ENCODE peak calls at places on chromosome 17, in nine cellular contexts. One of them, this sample, is unnamed.

GRCh38 chr17:31489295-31490018 is 98.0 kb downstream of the RAB11FIP4 start:
- DNase-seq in neuronal stem cell: no peak
- DNase-seq in H9: peak
- DNase-seq in AG04450: no peak
- DNase-seq in tibial artery: no peak
- DNase-seq in trophoblast cell: peak
- DNase-seq in right atrium auricular region: no peak
- DNase-seq in RWPE1: peak
- DNase-seq in thoracic aorta: no peak
- DNase-seq in this sample: no peak

GRCh38 chr17:6574689-6575595 is 18.6 kb upstream of the PITPNM3 start:
- DNase-seq in neuronal stem cell: no peak
- DNase-seq in H9: no peak
- DNase-seq in AG04450: peak
- DNase-seq in tibial artery: no peak
- DNase-seq in trophoblast cell: no peak
- DNase-seq in right atrium auricular region: no peak
- DNase-seq in RWPE1: peak
- DNase-seq in thoracic aorta: peak
- DNase-seq in this sample: peak

GRCh38 chr17:82120148-82120547 is 22.1 kb upstream of the FASN start:
- DNase-seq in neuronal stem cell: no peak
- DNase-seq in H9: no peak
- DNase-seq in AG04450: no peak
- DNase-seq in tibial artery: no peak
- DNase-seq in trophoblast cell: no peak
- DNase-seq in right atrium auricular region: no peak
- DNase-seq in RWPE1: no peak
- DNase-seq in thoracic aorta: no peak
- DNase-seq in this sample: no peak

GRCh38 chr17:72967963-72968585 is 124.4 kb downstream of the SLC39A11 start:
- DNase-seq in neuronal stem cell: no peak
- DNase-seq in H9: no peak
- DNase-seq in AG04450: no peak
- DNase-seq in tibial artery: no peak
- DNase-seq in trophoblast cell: no peak
- DNase-seq in right atrium auricular region: no peak
- DNase-seq in RWPE1: no peak
- DNase-seq in thoracic aorta: no peak
- DNase-seq in this sample: no peak

GRCh38 chr17:15514469-15514868 is 47.0 kb upstream of the CDRT4 start:
- DNase-seq in neuronal stem cell: no peak
- DNase-seq in H9: no peak
- DNase-seq in AG04450: no peak
- DNase-seq in tibial artery: no peak
- DNase-seq in trophoblast cell: no peak
- DNase-seq in right atrium auricular region: no peak
- DNase-seq in RWPE1: no peak
- DNase-seq in thoracic aorta: no peak
- DNase-seq in this sample: no peak

GRCh38 chr17:80855196-80855967 is 136.3 kb upstream of the CHMP6 start:
- DNase-seq in neuronal stem cell: no peak
- DNase-seq in H9: no peak
- DNase-seq in AG04450: no peak
- DNase-seq in tibial artery: no peak
- DNase-seq in trophoblast cell: no peak
- DNase-seq in right atrium auricular region: no peak
- DNase-seq in RWPE1: no peak
- DNase-seq in thoracic aorta: no peak
- DNase-seq in this sample: no peak

GRCh38 chr17:40818343-40818732 is 4.1 kb downstream of the KRT10 start:
- DNase-seq in neuronal stem cell: no peak
- DNase-seq in H9: no peak
- DNase-seq in AG04450: no peak
- DNase-seq in tibial artery: no peak
- DNase-seq in trophoblast cell: no peak
- DNase-seq in right atrium auricular region: no peak
- DNase-seq in RWPE1: no peak
- DNase-seq in thoracic aorta: no peak
- DNase-seq in this sample: no peak

GRCh38 chr17:41486316-41486715 is 3.4 kb downstream of the KRT36 start:
- DNase-seq in neuronal stem cell: no peak
- DNase-seq in H9: no peak
- DNase-seq in AG04450: no peak
- DNase-seq in tibial artery: no peak
- DNase-seq in trophoblast cell: no peak
- DNase-seq in right atrium auricular region: no peak
- DNase-seq in RWPE1: no peak
- DNase-seq in thoracic aorta: no peak
- DNase-seq in this sample: no peak

GRCh38 chr17:4438162-4438944 is 4.6 kb downstream of the SPNS3 start:
- DNase-seq in neuronal stem cell: no peak
- DNase-seq in H9: no peak
- DNase-seq in AG04450: no peak
- DNase-seq in tibial artery: no peak
- DNase-seq in trophoblast cell: no peak
- DNase-seq in right atrium auricular region: no peak
- DNase-seq in RWPE1: no peak
- DNase-seq in thoracic aorta: no peak
- DNase-seq in this sample: no peak

GRCh38 chr17:18988546-18989173 is 15.9 kb downstream of the FAM83G start:
- DNase-seq in neuronal stem cell: no peak
- DNase-seq in H9: no peak
- DNase-seq in AG04450: no peak
- DNase-seq in tibial artery: no peak
- DNase-seq in trophoblast cell: peak
- DNase-seq in right atrium auricular region: no peak
- DNase-seq in RWPE1: no peak
- DNase-seq in thoracic aorta: no peak
- DNase-seq in this sample: no peak

DNA sequence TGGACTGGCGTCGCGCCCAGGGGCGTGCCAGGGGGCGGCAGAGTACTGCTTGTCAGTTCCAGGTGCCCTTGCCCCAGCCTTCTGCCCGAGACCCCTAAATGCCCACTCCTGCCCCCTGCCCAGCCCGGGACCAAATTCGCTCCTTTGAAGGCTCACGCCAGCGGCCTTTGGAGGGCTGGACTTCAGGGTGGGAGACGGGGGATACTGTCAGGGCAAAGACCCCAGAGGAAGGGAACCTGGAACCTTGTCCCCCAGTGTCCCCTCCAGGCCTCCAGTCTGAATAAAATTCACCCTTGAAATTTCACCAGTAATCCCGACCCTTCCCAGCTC is 737 bp downstream of the OTOP3 start:
- DNase-seq in neuronal stem cell: no peak
- DNase-seq in H9: no peak
- DNase-seq in AG04450: no peak
- DNase-seq in tibial artery: no peak
- DNase-seq in trophoblast cell: no peak
- DNase-seq in right atrium auricular region: no peak
- DNase-seq in RWPE1: no peak
- DNase-seq in thoracic aorta: no peak
- DNase-seq in this sample: no peak
- H3K27ac ChIP-seq in neuronal stem cell: no peak
- H3K27ac ChIP-seq in H9: no peak
- H3K27ac ChIP-seq in AG04450: no peak
- H3K27ac ChIP-seq in tibial artery: no peak
- H3K27ac ChIP-seq in trophoblast cell: no peak
- H3K27ac ChIP-seq in right atrium auricular region: no peak
- H3K27ac ChIP-seq in RWPE1: no peak
- H3K27ac ChIP-seq in thoracic aorta: no peak
- H3K27ac ChIP-seq in this sample: no peak

GRCh38 chr17:35218901-35219300 is 24.0 kb upstream of the SLFN5 start:
- DNase-seq in neuronal stem cell: no peak
- DNase-seq in H9: no peak
- DNase-seq in AG04450: no peak
- DNase-seq in tibial artery: no peak
- DNase-seq in trophoblast cell: no peak
- DNase-seq in right atrium auricular region: no peak
- DNase-seq in RWPE1: no peak
- DNase-seq in thoracic aorta: no peak
- DNase-seq in this sample: no peak
- H3K27ac ChIP-seq in neuronal stem cell: no peak
- H3K27ac ChIP-seq in H9: no peak
- H3K27ac ChIP-seq in AG04450: no peak
- H3K27ac ChIP-seq in tibial artery: no peak
- H3K27ac ChIP-seq in trophoblast cell: no peak
- H3K27ac ChIP-seq in right atrium auricular region: no peak
- H3K27ac ChIP-seq in RWPE1: no peak
- H3K27ac ChIP-seq in thoracic aorta: no peak
- H3K27ac ChIP-seq in this sample: peak

DNA sequence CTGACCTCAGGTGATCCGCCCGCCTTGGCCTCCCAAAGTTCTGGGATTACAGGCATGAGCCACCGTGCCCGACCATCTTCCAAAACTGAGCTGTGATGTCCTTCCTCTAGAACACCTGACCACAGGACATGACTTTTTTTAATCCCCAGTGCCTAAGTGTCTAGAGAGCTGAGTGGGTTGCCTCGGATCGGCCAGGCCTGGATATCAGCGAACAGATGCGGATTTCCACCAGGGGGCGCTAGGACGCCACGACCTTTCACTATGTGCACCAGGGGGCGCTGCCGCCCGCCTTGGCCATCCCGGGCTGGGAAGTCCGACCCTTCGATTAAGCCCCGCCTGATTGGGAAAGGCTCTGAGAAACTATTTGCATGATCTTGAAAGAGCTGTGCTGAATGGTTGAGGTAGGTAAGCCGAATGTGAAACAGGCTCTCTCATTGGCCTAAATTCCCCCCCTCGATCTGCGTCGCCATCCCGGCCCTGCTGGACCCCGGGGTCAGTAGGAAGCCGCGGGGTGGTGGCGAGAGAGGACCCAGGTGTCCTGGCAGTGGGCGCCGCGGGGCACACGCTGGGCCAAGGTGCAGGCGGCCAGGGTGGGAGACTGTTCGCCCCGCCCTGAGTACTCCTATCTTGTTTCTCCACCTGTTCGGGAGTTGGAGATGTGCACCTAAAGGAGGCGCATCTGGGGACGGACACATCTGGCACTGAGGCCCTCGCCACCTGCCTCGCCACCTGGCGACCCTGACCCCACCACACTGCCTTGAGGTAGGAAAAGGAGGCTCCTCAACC is at the start of gene ACBD4:
- DNase-seq in neuronal stem cell: peak
- DNase-seq in H9: peak
- DNase-seq in AG04450: peak
- DNase-seq in tibial artery: peak
- DNase-seq in trophoblast cell: peak
- DNase-seq in right atrium auricular region: peak
- DNase-seq in RWPE1: peak
- DNase-seq in thoracic aorta: peak
- DNase-seq in this sample: peak
- H3K27ac ChIP-seq in neuronal stem cell: no peak
- H3K27ac ChIP-seq in H9: no peak
- H3K27ac ChIP-seq in AG04450: peak
- H3K27ac ChIP-seq in tibial artery: peak
- H3K27ac ChIP-seq in trophoblast cell: no peak
- H3K27ac ChIP-seq in right atrium auricular region: peak
- H3K27ac ChIP-seq in RWPE1: peak
- H3K27ac ChIP-seq in thoracic aorta: peak
- H3K27ac ChIP-seq in this sample: peak

DNA sequence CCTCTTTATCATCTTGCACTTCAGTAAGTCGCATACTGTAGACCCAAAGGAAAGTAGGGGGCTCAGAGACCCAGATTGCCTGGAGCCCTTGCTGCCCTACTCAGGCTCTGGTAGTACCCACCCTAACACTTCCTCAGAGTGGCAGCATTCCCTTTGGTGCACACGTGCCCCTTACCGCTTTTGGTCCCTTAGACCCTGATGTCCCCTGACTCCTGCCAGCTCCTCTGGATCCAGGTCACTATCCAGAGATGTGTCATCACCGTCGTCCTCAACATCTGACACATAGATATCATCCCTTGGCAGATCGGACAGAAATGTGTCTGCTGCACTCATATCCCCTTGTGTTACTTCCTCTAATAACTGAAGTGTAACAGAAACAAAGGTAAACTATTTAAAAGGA is 5.4 kb upstream of the PSMC5 start:
- DNase-seq in neuronal stem cell: no peak
- DNase-seq in H9: no peak
- DNase-seq in AG04450: no peak
- DNase-seq in tibial artery: no peak
- DNase-seq in trophoblast cell: no peak
- DNase-seq in right atrium auricular region: no peak
- DNase-seq in RWPE1: no peak
- DNase-seq in thoracic aorta: no peak
- DNase-seq in this sample: no peak
- H3K27ac ChIP-seq in neuronal stem cell: no peak
- H3K27ac ChIP-seq in H9: no peak
- H3K27ac ChIP-seq in AG04450: peak
- H3K27ac ChIP-seq in tibial artery: no peak
- H3K27ac ChIP-seq in trophoblast cell: no peak
- H3K27ac ChIP-seq in right atrium auricular region: peak
- H3K27ac ChIP-seq in RWPE1: peak
- H3K27ac ChIP-seq in thoracic aorta: no peak
- H3K27ac ChIP-seq in this sample: no peak

GRCh38 chr17:37710344-37710886 is 34.4 kb downstream of the HNF1B start:
- DNase-seq in neuronal stem cell: peak
- DNase-seq in H9: peak
- DNase-seq in AG04450: no peak
- DNase-seq in tibial artery: no peak
- DNase-seq in trophoblast cell: no peak
- DNase-seq in right atrium auricular region: peak
- DNase-seq in RWPE1: no peak
- DNase-seq in thoracic aorta: no peak
- DNase-seq in this sample: no peak
- H3K27ac ChIP-seq in neuronal stem cell: no peak
- H3K27ac ChIP-seq in H9: no peak
- H3K27ac ChIP-seq in AG04450: no peak
- H3K27ac ChIP-seq in tibial artery: no peak
- H3K27ac ChIP-seq in trophoblast cell: no peak
- H3K27ac ChIP-seq in right atrium auricular region: no peak
- H3K27ac ChIP-seq in RWPE1: no peak
- H3K27ac ChIP-seq in thoracic aorta: no peak
- H3K27ac ChIP-seq in this sample: no peak